ENCODE peak calls at places on chromosomes 1 and 21, in five cellular contexts. I is CD4-positive, alpha-beta T cell; W is C1 segment of cervical spinal cord; A is GM13976; M is A673. H is an unnamed sample.

GRCh38 chr1:157540852-157541251 is 11.5 kb downstream of the FCRL5 start:
- DNase-seq in A (no peak), I (no peak), M (no peak), W (no peak), H (no peak)

GRCh38 chr1:65148548-65149390 is 766 bp downstream of the AK4 start:
- DNase-seq in M (peak; percentile 78), W (no peak), A (peak; percentile 82), I (no peak), H (peak; percentile 16)

GRCh38 chr1:31662463-31662862 is 17.8 kb upstream of the PEF1 start:
- DNase-seq in W (no peak), M (no peak), A (no peak), I (no peak), H (no peak)

GRCh38 chr1:93346472-93346991 is 825 bp downstream of the DR1 start:
- DNase-seq in M (peak; percentile 32), A (peak; percentile 44), I (peak; percentile 24), W (no peak), H (no peak)

GRCh38 chr1:55870076-55870475 is 654.9 kb upstream of the USP24 start:
- DNase-seq in A (no peak), M (no peak), W (no peak), I (no peak), H (no peak)

GRCh38 chr21:44872266-44872567 is 1.3 kb downstream of the PTTG1IP start:
- DNase-seq in W (no peak), M (no peak), A (no peak), I (no peak), H (no peak)

GRCh38 chr1:68331117-68331865 is 99.0 kb upstream of the WLS start:
- DNase-seq in A (no peak), W (no peak), I (no peak), M (peak; percentile 81), H (no peak)

GRCh38 chr1:2611621-2612437 is 21.0 kb downstream of the MMEL1 start:
- DNase-seq in A (no peak), M (no peak), I (no peak), W (no peak), H (no peak)

GRCh38 chr1:150579110-150579954 is at the start of gene MCL1:
- DNase-seq in I (peak; percentile 83), W (peak; percentile 42), M (peak; percentile 97), A (peak; percentile 96), H (no peak)

GRCh38 chr1:37482004-37482785 is 7.8 kb downstream of the ZC3H12A start:
- DNase-seq in M (no peak), I (no peak), W (no peak), A (no peak), H (no peak)

GRCh38 chr1:59892836-59893811 is 33.4 kb downstream of the CYP2J2 start:
- DNase-seq in A (no peak), W (no peak), I (no peak), M (no peak), H (no peak)

GRCh38 chr1:151327903-151328674 is 873 bp upstream of the PI4KB start:
- DNase-seq in I (no peak), A (no peak), M (no peak), W (no peak), H (no peak)

GRCh38 chr1:183580281-183580682 is 10.0 kb downstream of the NCF2 start:
- DNase-seq in M (peak; percentile 43), I (no peak), W (no peak), A (peak; percentile 47), H (no peak)

GRCh38 chr1:66540434-66541032 is 6.6 kb downstream of the SGIP1 start:
- DNase-seq in A (no peak), M (peak; percentile 34), I (no peak), W (no peak), H (no peak)

H was measured in SK-N-MC.